ENCODE peak calls at places on chromosome 16, in five cellular contexts. J is NCI-H774, N is thoracic aorta, W is NCI-H510A treated with DMSO at 0.1 percent for 48 hours, F is fibroblast of pulmonary artery. I is an unnamed sample.

GRCh38 chr16:10988164-10988803 is 43.9 kb downstream of the CLEC16A start:
- DNase-seq in N (no peak), F (no peak), W (peak; percentile 1), J (no peak), I (no peak)

GRCh38 chr16:81700071-81700779 is 78.9 kb upstream of the PLCG2 start:
- DNase-seq in W (no peak), N (no peak), F (no peak), J (no peak), I (no peak)

GRCh38 chr16:6726621-6727020 is 606.0 kb upstream of the RBFOX1 start:
- DNase-seq in N (no peak), J (no peak), W (no peak), F (no peak), I (no peak)

GRCh38 chr16:83933885-83934683 is 19.0 kb upstream of the OSGIN1 start:
- DNase-seq in W (no peak), F (peak; percentile 42), J (no peak), N (no peak), I (no peak)

GRCh38 chr16:67833035-67833417 is 9.1 kb upstream of the THAP11 start:
- DNase-seq in F (peak; percentile 41), N (no peak), J (no peak), W (no peak), I (no peak)

GRCh38 chr16:78183886-78184553 is 84.6 kb downstream of the WWOX start:
- DNase-seq in J (no peak), F (no peak), W (peak; percentile 62), N (no peak), I (peak; percentile 16)

GRCh38 chr16:67874147-67874771 is 1.4 kb downstream of the EDC4 start:
- DNase-seq in J (no peak), W (no peak), F (no peak), N (no peak), I (no peak)

GRCh38 chr16:54287018-54287757 is 601 bp upstream of the IRX3 start:
- DNase-seq in W (no peak), J (no peak), F (no peak), N (no peak), I (no peak)

GRCh38 chr16:56425439-56425832 is at the start of gene AMFR:
- DNase-seq in W (peak; percentile 47), J (peak; percentile 64), F (peak; percentile 80), N (no peak), I (peak; percentile 18)

GRCh38 chr16:85387171-85387507 is 226.0 kb upstream of the GSE1 start:
- DNase-seq in F (no peak), J (no peak), N (no peak), W (no peak), I (no peak)

GRCh38 chr16:17316005-17316404 is 154.8 kb downstream of the XYLT1 start:
- DNase-seq in W (peak; percentile 48), N (no peak), F (no peak), J (no peak), I (no peak)

GRCh38 chr16:10736926-10737625 is 6.6 kb upstream of the NUBP1 start:
- DNase-seq in F (peak; percentile 77), J (peak; percentile 67), W (peak; percentile 74), N (no peak), I (peak; percentile 40)

GRCh38 chr16:12569061-12569460 is 234.6 kb downstream of the CPPED1 start:
- DNase-seq in J (no peak), N (no peak), W (no peak), F (no peak), I (no peak)